ENCODE peak calls at places on chromosomes 7 and 10, in four cellular contexts. R, Q, E and A are unnamed samples.

GRCh38 chr10:27799046-27799445 is 53.4 kb upstream of the MKX start:
- DNase-seq in E (no peak), Q (no peak), R (no peak), A (no peak)

GRCh38 chr10:90125406-90125805 is 424.0 kb downstream of the KIF20B start:
- DNase-seq in R (no peak), E (no peak), Q (peak), A (no peak)

GRCh38 chr7:15685358-15686181 is 913 bp downstream of the MEOX2 start:
- DNase-seq in Q (peak), E (peak), R (peak), A (no peak)

GRCh38 chr7:20738517-20739481 is 47.9 kb downstream of the SP8 start:
- DNase-seq in R (no peak), Q (no peak), E (no peak), A (no peak)

GRCh38 chr7:105399043-105399725 is 10.5 kb upstream of the SRPK2 start:
- DNase-seq in R (no peak), Q (peak), E (peak), A (no peak)

GRCh38 chr7:76089865-76090495 is 42.1 kb downstream of the MDH2 start:
- DNase-seq in Q (no peak), R (no peak), E (no peak), A (no peak)

GRCh38 chr7:29463504-29464158 is 100.0 kb upstream of the PRR15 start:
- DNase-seq in R (no peak), Q (no peak), E (no peak), A (no peak)

GRCh38 chr10:75456122-75456521 is 24.7 kb downstream of the LRMDA start:
- DNase-seq in E (no peak), Q (no peak), R (no peak), A (no peak)

GRCh38 chr7:44618754-44619153 is 12.3 kb downstream of the OGDH start:
- DNase-seq in R (no peak), Q (no peak), E (no peak), A (no peak)

GRCh38 chr7:3426064-3426463 is 125.0 kb downstream of the SDK1 start:
- DNase-seq in R (no peak), E (no peak), Q (no peak), A (no peak)

GRCh38 chr7:22856437-22856836 is 33.8 kb upstream of the TOMM7 start:
- DNase-seq in Q (no peak), R (no peak), E (no peak), A (no peak)

GRCh38 chr7:22853138-22853537 is 30.5 kb upstream of the TOMM7 start:
- DNase-seq in E (no peak), Q (no peak), R (no peak), A (no peak)

GRCh38 chr7:22855049-22855392 is 32.4 kb upstream of the TOMM7 start:
- DNase-seq in Q (no peak), R (no peak), E (no peak), A (no peak)

GRCh38 chr7:22853674-22854157 is 31.1 kb upstream of the TOMM7 start:
- DNase-seq in E (no peak), R (no peak), Q (peak), A (no peak)

GRCh38 chr7:22854158-22855048 is 31.8 kb upstream of the TOMM7 start:
- DNase-seq in Q (peak), R (peak), E (peak), A (peak)
- TF ChIP-seq CTCF in Q (peak), R (peak), E (no peak), A (peak)

GRCh38 chr7:22913116-22913515 is 90.5 kb upstream of the TOMM7 start:
- DNase-seq in R (no peak), Q (no peak), E (no peak), A (no peak)

GRCh38 chr7:22911889-22912288 is 89.2 kb upstream of the TOMM7 start:
- DNase-seq in R (no peak), Q (no peak), E (peak), A (no peak)

GRCh38 chr7:22909958-22910357 is 87.3 kb upstream of the TOMM7 start:
- DNase-seq in Q (no peak), R (no peak), E (no peak), A (no peak)

DNA sequence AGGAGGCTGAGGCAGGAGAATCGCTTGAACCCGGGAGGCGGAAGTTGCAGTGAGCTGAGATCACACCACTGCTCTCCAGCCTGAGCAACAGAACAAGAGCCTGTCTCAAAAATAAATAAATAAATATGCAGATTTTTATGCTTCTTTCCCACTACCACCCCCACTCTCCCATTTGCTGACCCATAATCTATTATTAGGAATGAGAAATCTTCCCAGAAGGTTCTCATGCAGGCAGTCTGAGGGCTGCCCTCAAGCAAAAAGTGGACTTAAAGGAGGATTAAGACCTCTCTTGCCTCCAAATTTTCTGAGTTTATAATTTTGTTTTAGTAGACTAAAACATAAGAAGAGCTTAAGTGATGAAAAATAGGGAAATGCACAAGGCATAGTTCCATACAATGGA is 85.2 kb upstream of the TOMM7 start:
- DNase-seq in Q (no peak), R (no peak), E (no peak), A (no peak)
- H3K27ac ChIP-seq in Q (no peak), R (peak), E (no peak), A (no peak)

GRCh38 chr7:23022258-23022745 is 8.4 kb upstream of the HYCC1 start:
- DNase-seq in E (peak), Q (peak), R (no peak), A (no peak)
- H3K4me3 ChIP-seq in E (no peak), Q (no peak), R (no peak), A (no peak)

GRCh38 chr10:100614416-100614815 is 78.7 kb downstream of the HIF1AN start:
- DNase-seq in R (no peak), Q (no peak), E (no peak), A (no peak)

GRCh38 chr10:100618856-100619255 is 83.1 kb downstream of the HIF1AN start:
- DNase-seq in R (no peak), Q (no peak), E (no peak), A (no peak)

GRCh38 chr10:100618091-100618615 is 82.4 kb downstream of the HIF1AN start:
- DNase-seq in R (no peak), E (no peak), Q (no peak), A (no peak)

GRCh38 chr10:100612601-100613595 is 77.2 kb downstream of the HIF1AN start:
- DNase-seq in E (no peak), R (no peak), Q (no peak), A (no peak)

DNA sequence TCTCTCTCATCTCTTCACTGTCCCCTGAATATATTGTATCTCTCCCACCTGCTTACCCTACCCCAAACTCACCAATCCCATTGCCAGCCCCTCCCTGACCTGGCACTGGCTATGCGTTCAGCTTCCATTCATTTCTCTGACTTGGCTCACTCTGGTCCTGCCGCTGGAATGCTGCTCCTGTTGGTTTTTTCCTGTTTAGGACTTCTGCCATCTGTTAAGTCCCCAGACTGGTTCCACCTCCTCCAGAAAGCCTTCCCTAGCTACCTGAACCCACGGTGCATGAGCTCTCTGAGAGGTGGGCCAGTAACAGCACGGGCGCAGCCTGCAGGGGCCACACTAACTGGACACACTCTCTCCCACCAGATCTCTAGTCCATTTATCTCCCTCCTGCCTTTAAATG is 80.2 kb downstream of the HIF1AN start:
- DNase-seq in R (no peak), E (no peak), Q (no peak), A (no peak)
- TF ChIP-seq CTCF in R (no peak), E (no peak), Q (no peak), A (no peak)

DNA sequence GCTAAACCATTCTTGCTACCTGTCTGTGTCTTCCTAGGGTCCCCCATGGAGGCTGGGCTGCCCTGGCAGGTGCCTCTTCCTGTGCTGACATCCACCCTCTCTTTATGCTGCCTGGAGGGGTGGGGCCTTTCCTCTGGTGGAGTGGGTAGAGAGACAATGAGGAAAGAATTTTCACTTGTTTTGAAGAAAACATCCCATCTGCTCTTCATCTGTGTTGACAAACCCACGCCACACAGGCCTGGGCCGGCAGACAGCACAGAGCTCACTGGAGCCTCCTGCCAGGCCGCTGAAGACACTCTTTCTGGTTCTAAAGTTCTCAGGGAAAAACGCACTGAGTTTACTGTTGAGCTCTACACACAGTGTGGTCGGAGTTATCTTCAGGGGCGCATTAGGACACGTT is 328.2 kb downstream of the GLRX3 start:
- DNase-seq in Q (no peak), R (no peak), E (no peak), A (no peak)
- H3K27ac ChIP-seq in Q (no peak), R (no peak), E (no peak), A (no peak)

GRCh38 chr7:70014472-70015232 is 416.4 kb downstream of the AUTS2 start:
- DNase-seq in Q (no peak), R (no peak), E (no peak), A (no peak)
- H3K4me3 ChIP-seq in Q (no peak), R (no peak), E (no peak), A (no peak)